ENCODE peak calls at places on chromosomes 1 and 21, in nine cellular contexts. A is activated CD8-positive, alpha-beta T cell treated with anti-CD3 and anti-CD28 coated beads for 36 hours; B is cardiac fibroblast; R is testis; V is cardiac muscle cell; F is Calu3; C is tibial nerve; N is fibroblast of mammary gland; X is Caco-2. W is an unnamed sample.

GRCh38 chr21:36917487-36918158 is 48.8 kb downstream of the HLCS start:
- DNase-seq in A (no peak), B (peak), R (peak), V (peak), F (peak), C (no peak), N (peak), X (peak), W (peak)

GRCh38 chr1:154729031-154729442 is 121.1 kb upstream of the ADAR start:
- DNase-seq in A (peak), B (peak), R (no peak), V (peak), F (no peak), C (no peak), N (peak), X (no peak), W (peak)

GRCh38 chr1:212467843-212468482 is 35.2 kb downstream of the NENF start:
- DNase-seq in A (peak), B (no peak), R (no peak), V (no peak), F (peak), C (no peak), N (peak), X (no peak), W (peak)

GRCh38 chr1:172719694-172720138 is 60.8 kb downstream of the FASLG start:
- DNase-seq in A (no peak), B (peak), R (no peak), V (peak), F (peak), C (no peak), N (peak), X (no peak), W (peak)

GRCh38 chr1:22470227-22470626 is 18.6 kb downstream of the ZBTB40 start:
- DNase-seq in A (no peak), B (no peak), R (no peak), V (no peak), F (no peak), C (no peak), N (peak), X (no peak), W (no peak)

GRCh38 chr1:82399093-82399492 is 598.4 kb downstream of the ADGRL2 start:
- DNase-seq in A (no peak), B (peak), R (no peak), V (peak), F (no peak), C (no peak), N (no peak), X (no peak), W (peak)

GRCh38 chr1:158147396-158148353 is 33.0 kb upstream of the CD1D start:
- DNase-seq in A (no peak), B (no peak), R (no peak), V (no peak), F (no peak), C (no peak), N (peak), X (no peak), W (no peak)

GRCh38 chr1:65009724-65010420 is 43.5 kb upstream of the JAK1 start:
- DNase-seq in A (peak), B (no peak), R (no peak), V (no peak), F (no peak), C (no peak), N (no peak), X (no peak), W (no peak)

GRCh38 chr1:234601217-234602017 is 8.6 kb downstream of the IRF2BP2 start:
- DNase-seq in A (peak), B (peak), R (no peak), V (peak), F (no peak), C (no peak), N (peak), X (no peak), W (peak)

GRCh38 chr1:33477451-33477850 is 5.0 kb downstream of the ZSCAN20 start:
- DNase-seq in A (no peak), B (no peak), R (no peak), V (no peak), F (no peak), C (no peak), N (no peak), X (no peak), W (no peak)

GRCh38 chr1:2866415-2867086 is 65.1 kb upstream of the TTC34 start:
- DNase-seq in A (no peak), B (no peak), R (no peak), V (no peak), F (no peak), C (no peak), N (no peak), X (no peak), W (no peak)

GRCh38 chr1:10980094-10980577 is 32.3 kb upstream of the TARDBP start:
- DNase-seq in A (no peak), B (peak), R (peak), V (peak), F (peak), C (peak), N (peak), X (no peak), W (peak)

GRCh38 chr1:221487781-221488520 is 253.9 kb downstream of the DUSP10 start:
- DNase-seq in A (no peak), B (peak), R (no peak), V (peak), F (no peak), C (no peak), N (peak), X (no peak), W (peak)

GRCh38 chr1:235502601-235503332 is 1.5 kb downstream of the B3GALNT2 start:
- DNase-seq in A (no peak), B (peak), R (no peak), V (peak), F (no peak), C (no peak), N (peak), X (no peak), W (peak)

GRCh38 chr1:3379934-3380333 is 74.5 kb upstream of the ARHGEF16 start:
- DNase-seq in A (no peak), B (no peak), R (no peak), V (no peak), F (no peak), C (no peak), N (no peak), X (no peak), W (no peak)

GRCh38 chr1:38242506-38242905 is 195.9 kb upstream of the POU3F1 start:
- DNase-seq in A (no peak), B (no peak), R (no peak), V (no peak), F (no peak), C (no peak), N (no peak), X (no peak), W (no peak)

GRCh38 chr1:101044749-101045148 is 19.2 kb upstream of the DPH5 start:
- DNase-seq in A (no peak), B (no peak), R (no peak), V (no peak), F (no peak), C (no peak), N (no peak), X (no peak), W (no peak)

GRCh38 chr21:41170442-41170841 is 2.5 kb downstream of the BACE2 start:
- DNase-seq in A (peak), B (peak), R (peak), V (peak), F (peak), C (no peak), N (peak), X (peak), W (peak)

GRCh38 chr1:204262506-204263239 is 48.9 kb upstream of the GOLT1A start:
- DNase-seq in A (no peak), B (no peak), R (no peak), V (no peak), F (no peak), C (no peak), N (no peak), X (no peak), W (no peak)

GRCh38 chr1:22508329-22508728 is 55.0 kb upstream of the EPHA8 start:
- DNase-seq in A (no peak), B (no peak), R (no peak), V (no peak), F (no peak), C (no peak), N (no peak), X (no peak), W (no peak)

GRCh38 chr1:150981177-150981804 is 801 bp upstream of the ANXA9 start:
- DNase-seq in A (no peak), B (no peak), R (no peak), V (no peak), F (peak), C (no peak), N (no peak), X (peak), W (no peak)

GRCh38 chr1:23562138-23562819 is 3.0 kb upstream of the ID3 start:
- DNase-seq in A (peak), B (peak), R (peak), V (peak), F (peak), C (peak), N (peak), X (peak), W (peak)

GRCh38 chr21:36858320-36858957 is 108.0 kb downstream of the HLCS start:
- DNase-seq in A (no peak), B (peak), R (no peak), V (no peak), F (no peak), C (no peak), N (no peak), X (no peak), W (no peak)

GRCh38 chr1:220487297-220487820 is 40.6 kb upstream of the MARK1 start:
- DNase-seq in A (peak), B (peak), R (no peak), V (peak), F (peak), C (no peak), N (peak), X (no peak), W (peak)

GRCh38 chr1:39877231-39877778 is 6.0 kb downstream of the TRIT1 start:
- DNase-seq in A (no peak), B (no peak), R (no peak), V (no peak), F (no peak), C (no peak), N (no peak), X (no peak), W (no peak)

GRCh38 chr1:145720556-145720877 is 1.2 kb downstream of the CD160 start:
- DNase-seq in A (no peak), B (peak), R (no peak), V (peak), F (peak), C (no peak), N (peak), X (no peak), W (peak)

GRCh38 chr21:34640858-34641257 is 25.9 kb upstream of the RCAN1 start:
- DNase-seq in A (no peak), B (peak), R (no peak), V (peak), F (no peak), C (no peak), N (peak), X (no peak), W (peak)

GRCh38 chr1:188128761-188129160 is 1300.0 kb downstream of the PLA2G4A start:
- DNase-seq in A (no peak), B (peak), R (no peak), V (no peak), F (no peak), C (no peak), N (peak), X (no peak), W (no peak)

GRCh38 chr1:235043234-235043633 is 85.4 kb downstream of the TOMM20 start:
- DNase-seq in A (no peak), B (no peak), R (no peak), V (no peak), F (no peak), C (no peak), N (no peak), X (no peak), W (no peak)

GRCh38 chr21:46035809-46036695 is 54.5 kb downstream of the COL6A1 start:
- DNase-seq in A (no peak), B (peak), R (no peak), V (peak), F (no peak), C (no peak), N (peak), X (no peak), W (no peak)

GRCh38 chr1:160951443-160952128 is 3.0 kb downstream of the ITLN2 start:
- DNase-seq in A (peak), B (peak), R (peak), V (peak), F (peak), C (no peak), N (peak), X (peak), W (peak)

GRCh38 chr21:35156293-35156976 is 107.3 kb upstream of the RUNX1 start:
- DNase-seq in A (no peak), B (no peak), R (no peak), V (no peak), F (peak), C (no peak), N (no peak), X (peak), W (no peak)

GRCh38 chr1:203692565-203693470 is 66.2 kb downstream of the ATP2B4 start:
- DNase-seq in A (no peak), B (peak), R (peak), V (peak), F (peak), C (peak), N (peak), X (peak), W (peak)

GRCh38 chr1:226549937-226550670 is 1.5 kb downstream of the STUM start:
- DNase-seq in A (peak), B (no peak), R (peak), V (no peak), F (peak), C (no peak), N (peak), X (no peak), W (no peak)
- TF ChIP-seq CTCF in A (peak), B (no peak), R (no peak), V (peak), F (no peak), C (no peak), N (no peak), X (peak), W (peak)

DNA sequence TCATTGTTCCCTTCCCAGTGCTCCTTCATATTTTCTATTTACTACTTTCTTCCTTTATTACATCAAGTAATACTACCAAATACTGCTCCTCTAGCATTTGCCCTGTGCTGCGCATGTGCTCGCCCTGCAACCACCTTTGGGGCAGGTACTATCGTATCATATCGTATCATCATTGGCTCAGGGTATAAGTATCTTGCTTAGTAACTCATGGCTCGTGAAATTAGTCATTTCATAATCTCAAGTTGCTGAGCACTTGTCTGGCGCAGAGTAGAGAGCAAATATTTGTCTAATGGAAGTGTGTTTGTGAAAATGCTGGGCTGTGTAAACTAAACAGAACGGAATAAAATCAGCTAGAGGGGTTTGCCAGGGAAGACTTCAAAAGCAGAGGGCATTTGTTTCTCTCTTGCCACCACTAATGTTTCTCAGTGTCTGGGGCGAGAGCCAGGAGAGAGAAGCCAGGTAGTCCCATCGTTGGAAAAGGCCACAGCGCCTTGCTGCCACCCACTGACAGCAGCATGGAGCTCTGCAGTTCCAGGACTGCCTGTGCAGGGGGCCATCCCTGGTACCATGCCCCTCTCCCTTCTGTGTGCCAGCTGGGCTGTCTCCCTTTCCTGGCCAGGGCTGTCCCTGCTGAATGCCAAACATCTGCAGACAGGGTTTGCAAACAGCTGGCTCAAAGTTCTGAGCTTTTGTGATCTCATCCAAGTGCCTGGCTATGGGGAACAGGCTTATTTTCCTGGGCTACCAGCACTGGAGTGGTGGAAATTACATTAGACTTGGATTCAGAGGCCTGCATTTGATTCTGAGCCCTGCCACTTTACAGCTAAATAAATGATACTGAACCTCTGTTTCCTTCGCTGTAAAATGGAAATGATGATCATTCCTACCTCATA is 19.9 kb upstream of the CPT2 start:
- DNase-seq in A (no peak), B (no peak), R (peak), V (peak), F (peak), C (no peak), N (no peak), X (no peak), W (peak)
- TF ChIP-seq CTCF in A (no peak), B (peak), R (no peak), V (peak), F (peak), C (peak), N (no peak), X (peak), W (peak)

GRCh38 chr1:201895913-201896807 is 7.5 kb downstream of the SHISA4 start:
- DNase-seq in A (peak), B (peak), R (peak), V (peak), F (peak), C (peak), N (peak), X (peak), W (peak)

GRCh38 chr1:201898240-201898894 is 9.7 kb downstream of the SHISA4 start:
- DNase-seq in A (no peak), B (no peak), R (no peak), V (no peak), F (no peak), C (no peak), N (no peak), X (no peak), W (no peak)

GRCh38 chr1:201898992-201899391 is 10.3 kb downstream of the SHISA4 start:
- DNase-seq in A (no peak), B (no peak), R (no peak), V (no peak), F (no peak), C (no peak), N (no peak), X (no peak), W (no peak)

GRCh38 chr1:201895120-201895665 is 6.5 kb downstream of the SHISA4 start:
- DNase-seq in A (no peak), B (no peak), R (no peak), V (no peak), F (no peak), C (no peak), N (no peak), X (no peak), W (no peak)

GRCh38 chr1:201896951-201897391 is 8.3 kb downstream of the SHISA4 start:
- DNase-seq in A (no peak), B (peak), R (no peak), V (peak), F (peak), C (no peak), N (peak), X (no peak), W (peak)
- TF ChIP-seq CTCF in A (no peak), B (no peak), R (no peak), V (no peak), F (no peak), C (no peak), N (peak), X (no peak), W (no peak)

DNA sequence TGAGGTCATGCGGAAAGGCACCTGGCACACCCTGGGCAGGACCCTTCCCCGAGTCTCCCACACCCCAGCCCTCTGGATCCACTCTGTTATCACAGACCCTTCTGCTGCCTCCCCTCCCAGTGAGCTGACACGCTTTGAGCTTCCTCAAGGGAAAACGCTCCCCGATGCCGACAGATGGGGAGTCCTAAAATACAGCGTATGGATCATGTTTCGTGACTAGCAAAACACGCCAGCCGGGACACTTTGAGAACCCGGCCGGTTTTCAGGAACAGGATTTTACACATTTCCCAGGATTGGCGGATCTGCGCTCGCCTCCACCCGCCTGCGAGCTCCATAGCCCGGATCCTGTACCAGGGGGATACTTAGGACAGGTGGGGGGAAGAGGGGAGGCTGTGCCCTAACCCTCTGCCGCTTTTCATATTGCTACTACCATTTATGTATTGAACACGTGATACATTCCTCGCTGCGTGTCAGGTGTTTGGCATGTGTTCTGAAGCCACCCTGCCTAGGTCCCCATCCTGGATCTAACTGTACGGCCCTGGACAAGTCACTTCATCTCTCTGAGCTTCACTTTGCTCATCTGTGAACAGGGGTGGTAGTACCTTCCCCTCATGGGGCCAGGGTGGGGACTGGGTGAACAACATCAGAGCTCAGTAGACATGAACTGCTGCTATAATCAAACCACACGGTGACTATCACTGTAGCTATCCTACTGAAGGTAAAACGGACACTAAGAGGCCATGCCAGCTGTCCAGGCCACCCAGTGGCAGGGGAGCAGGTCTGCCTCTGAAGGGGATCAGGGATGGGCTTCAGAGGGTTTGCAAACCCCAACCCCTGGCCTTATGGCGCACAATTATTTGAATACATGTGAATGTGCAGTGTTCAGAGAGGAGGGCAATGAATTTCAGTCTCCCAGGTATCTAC is 63.2 kb downstream of the SSBP3 start:
- DNase-seq in A (no peak), B (no peak), R (no peak), V (no peak), F (no peak), C (no peak), N (no peak), X (no peak), W (no peak)
- TF ChIP-seq CTCF in A (no peak), B (no peak), R (no peak), V (no peak), F (no peak), C (no peak), N (no peak), X (no peak), W (peak)

GRCh38 chr1:166676981-166677380 is 162.3 kb upstream of the POGK start:
- DNase-seq in A (no peak), B (no peak), R (no peak), V (no peak), F (no peak), C (no peak), N (no peak), X (no peak), W (no peak)
- TF ChIP-seq CTCF in A (no peak), B (no peak), R (no peak), V (no peak), F (no peak), C (no peak), N (no peak), X (no peak), W (no peak)

GRCh38 chr1:200634449-200635122 is 14.0 kb upstream of the KIF14 start:
- DNase-seq in A (no peak), B (no peak), R (no peak), V (no peak), F (no peak), C (no peak), N (no peak), X (no peak), W (no peak)
- TF ChIP-seq CTCF in A (no peak), B (no peak), R (no peak), V (no peak), F (no peak), C (no peak), N (peak), X (no peak), W (no peak)

GRCh38 chr1:79198841-79199240 is 192.3 kb upstream of the ADGRL4 start:
- DNase-seq in A (no peak), B (peak), R (no peak), V (peak), F (no peak), C (no peak), N (peak), X (no peak), W (peak)

GRCh38 chr1:79193211-79194079 is 186.9 kb upstream of the ADGRL4 start:
- DNase-seq in A (no peak), B (peak), R (no peak), V (peak), F (peak), C (no peak), N (peak), X (no peak), W (peak)

GRCh38 chr1:79197421-79197820 is 190.9 kb upstream of the ADGRL4 start:
- DNase-seq in A (no peak), B (peak), R (no peak), V (peak), F (no peak), C (no peak), N (peak), X (no peak), W (peak)
- TF ChIP-seq CTCF in A (no peak), B (peak), R (no peak), V (peak), F (no peak), C (no peak), N (peak), X (no peak), W (peak)

GRCh38 chr1:26864610-26865480 is 1.9 kb downstream of the SFN start:
- DNase-seq in A (peak), B (peak), R (peak), V (peak), F (peak), C (peak), N (peak), X (peak), W (peak)
- TF ChIP-seq CTCF in A (no peak), B (no peak), R (no peak), V (peak), F (no peak), C (no peak), N (no peak), X (no peak), W (no peak)

W was measured in fibroblast of the aortic adventitia.